ENCODE peak calls at places on chromosome 11, in four cellular contexts. C is HCT116, A is fibroblast of lung, O is adrenal gland. H is an unnamed sample.
A peak's percentile ranks its signal among the peaks of the same experiment; 100 is the strongest.

GRCh38 chr11:83645561-83645960 is 359.4 kb upstream of the CCDC90B start:
- DNase-seq in C (no peak), O (no peak), A (no peak), H (no peak)

GRCh38 chr11:92969634-92970347 is at the start of gene MTNR1B:
- DNase-seq in C (no peak), A (no peak), O (no peak), H (no peak)

GRCh38 chr11:68506908-68507307 is 46.4 kb downstream of the PPP6R3 start:
- DNase-seq in A (no peak), C (no peak), O (no peak), H (no peak)

GRCh38 chr11:47216141-47216798 is 1.5 kb downstream of the DDB2 start:
- DNase-seq in C (peak; percentile 45), O (peak; percentile 79), A (peak; percentile 92), H (peak; percentile 78)

GRCh38 chr11:122863704-122864326 is 18.7 kb upstream of the JHY start:
- DNase-seq in A (peak; percentile 23), C (peak; percentile 37), O (peak; percentile 69), H (no peak)

GRCh38 chr11:119315139-119316016 is 1.6 kb downstream of the MCAM start:
- DNase-seq in A (peak; percentile 18), C (no peak), O (peak; percentile 42), H (peak; percentile 46)

GRCh38 chr11:91869751-91870150 is 354.9 kb upstream of the FAT3 start:
- DNase-seq in C (no peak), A (no peak), O (no peak), H (no peak)

GRCh38 chr11:29634248-29634647 is 382.6 kb downstream of the KCNA4 start:
- DNase-seq in O (no peak), A (no peak), C (no peak), H (no peak)

GRCh38 chr11:19951558-19952083 is 208.7 kb downstream of the DBX1 start:
- DNase-seq in C (peak; percentile 32), A (peak; percentile 54), O (no peak), H (peak; percentile 56)

GRCh38 chr11:67409261-67409666 is 5.4 kb downstream of the TBC1D10C start:
- DNase-seq in C (no peak), O (no peak), A (no peak), H (no peak)

GRCh38 chr11:71489311-71490043 is 36.5 kb downstream of the NADSYN1 start:
- DNase-seq in C (no peak), A (peak; percentile 31), O (peak; percentile 28), H (peak; percentile 45)

GRCh38 chr11:94815705-94816344 is 47.7 kb downstream of the AMOTL1 start:
- DNase-seq in A (no peak), O (no peak), C (peak; percentile 58), H (no peak)

GRCh38 chr11:63851354-63851753 is 12.4 kb downstream of the MARK2 start:
- DNase-seq in A (no peak), O (no peak), C (no peak), H (no peak)

GRCh38 chr11:19868281-19868821 is 155.7 kb downstream of the NAV2 start:
- DNase-seq in A (peak; percentile 91), C (no peak), O (no peak), H (peak; percentile 53)

GRCh38 chr11:74680035-74680671 is 51.1 kb downstream of the CHRDL2 start:
- DNase-seq in O (peak; percentile 7), C (no peak), A (no peak), H (no peak)

GRCh38 chr11:10666976-10667892 is 26.3 kb downstream of the IRAG1 start:
- DNase-seq in O (no peak), C (no peak), A (peak; percentile 49), H (peak; percentile 13)

GRCh38 chr11:102367364-102367763 is 20.4 kb downstream of the BIRC2 start:
- DNase-seq in O (no peak), A (peak; percentile 7), C (no peak), H (no peak)

GRCh38 chr11:2300936-2301630 is 635 bp downstream of the C11orf21 start:
- DNase-seq in A (no peak), O (no peak), C (no peak), H (no peak)

GRCh38 chr11:105906517-105906916 is 115.5 kb downstream of the MSANTD4 start:
- DNase-seq in O (no peak), C (no peak), A (no peak), H (no peak)

GRCh38 chr11:7896026-7896785 is 34.9 kb downstream of the OR10A6 start:
- DNase-seq in O (no peak), C (no peak), A (no peak), H (no peak)

GRCh38 chr11:107592813-107593212 is 1.9 kb downstream of the ELMOD1 start:
- DNase-seq in O (no peak), C (no peak), A (no peak), H (no peak)

GRCh38 chr11:10489444-10489785 is 34.4 kb downstream of the AMPD3 start:
- DNase-seq in C (no peak), A (no peak), O (peak; percentile 33), H (no peak)

GRCh38 chr11:4645974-4646373 is 2.2 kb downstream of the OR51E1 start:
- DNase-seq in O (no peak), A (no peak), C (no peak), H (no peak)

GRCh38 chr11:129728571-129728970 is 87.1 kb upstream of the TMEM45B start:
- DNase-seq in A (no peak), O (no peak), C (no peak), H (no peak)

GRCh38 chr11:7513210-7514098 is at the start of gene PPFIBP2:
- DNase-seq in A (peak; percentile 45), O (peak; percentile 85), C (peak; percentile 40), H (peak; percentile 23)

GRCh38 chr11:11979487-11980117 is 28.8 kb downstream of the DKK3 start:
- DNase-seq in A (peak; percentile 82), O (no peak), C (no peak), H (no peak)

GRCh38 chr11:67264886-67265632 is 1.2 kb upstream of the GRK2 start:
- DNase-seq in C (no peak), A (no peak), O (no peak), H (no peak)

DNA sequence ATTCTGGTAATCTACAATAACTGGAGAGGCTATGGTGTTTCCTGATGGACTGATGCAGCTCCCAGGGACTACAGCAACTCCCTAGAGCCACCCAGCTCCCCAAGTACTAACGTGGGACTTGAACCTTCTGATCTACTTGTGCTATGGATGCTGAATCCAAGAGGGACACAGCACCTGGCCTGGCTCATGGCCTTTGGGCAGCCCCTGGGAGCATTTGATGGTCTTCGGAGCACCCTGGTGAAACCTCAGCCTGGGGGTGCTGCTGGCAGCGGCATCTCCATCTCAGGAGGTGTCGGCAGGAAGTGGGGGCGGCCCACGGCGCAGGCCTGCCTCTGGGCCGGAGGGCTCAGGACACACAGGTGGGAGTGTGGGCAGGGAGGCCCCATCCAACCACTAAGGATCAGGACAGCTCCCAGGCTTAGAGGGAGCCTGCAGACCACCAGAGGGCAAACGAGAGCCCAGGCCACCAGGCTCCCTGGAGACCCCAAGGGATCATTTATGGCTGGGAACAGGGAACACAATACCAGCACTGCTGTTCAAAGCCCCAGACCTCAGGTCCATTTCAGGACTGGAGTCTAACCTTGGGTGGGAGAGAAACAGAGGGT is 8.7 kb downstream of the EHD1 start:
- DNase-seq in O (no peak), A (no peak), C (no peak), H (no peak)
- H3K27ac ChIP-seq in O (no peak overlapping the region), A (peak overlapping the region; percentile 82), C (no peak overlapping the region), H (no peak overlapping the region)

GRCh38 chr11:121463689-121464335 is 11.0 kb upstream of the SORL1-AS1 start:
- DNase-seq in O (no peak), C (no peak), A (no peak), H (no peak)
- H3K4me1 ChIP-seq in O (peaks cover 35% of the 10 kb centered on the region), C (peaks cover 59% of the 10 kb centered on the region), A (peaks cover 19% of the 10 kb centered on the region), H (peaks cover 41% of the 10 kb centered on the region)

DNA sequence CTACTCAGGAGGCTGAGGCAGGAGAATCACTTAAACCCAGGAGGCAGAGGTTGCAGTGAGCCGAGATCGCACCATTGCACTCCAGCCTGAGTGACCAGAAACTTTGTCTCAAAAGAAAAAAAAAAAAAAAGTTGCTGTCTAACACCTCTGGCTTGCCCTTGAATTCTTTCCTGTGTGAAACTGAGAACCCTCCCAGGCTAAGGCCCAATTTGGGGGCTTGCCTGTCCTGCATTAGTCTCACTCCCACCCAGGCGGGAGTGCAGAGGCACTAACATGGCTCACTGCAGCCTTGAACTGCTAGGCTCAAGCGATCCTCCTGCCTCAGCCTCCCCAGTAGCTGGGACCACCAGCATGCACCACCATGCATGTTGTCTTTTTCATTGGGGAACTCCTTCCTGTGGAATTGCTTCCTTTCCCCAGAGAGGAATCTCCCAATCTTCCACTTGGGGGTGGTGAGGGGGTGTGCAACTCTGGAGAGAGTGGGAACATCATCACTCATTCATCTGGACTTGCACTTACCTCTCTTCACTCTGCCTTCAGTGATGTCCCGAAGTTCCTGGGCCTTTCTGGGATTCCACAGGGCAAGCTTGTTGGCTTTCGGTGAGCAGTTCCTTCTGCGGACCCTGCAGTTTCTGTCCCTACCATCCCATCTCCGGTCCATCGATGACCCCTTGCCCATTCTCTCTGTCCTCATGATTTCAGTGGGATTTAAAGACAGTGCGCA is 62.1 kb upstream of the CREB3L1 start:
- DNase-seq in C (no peak), A (no peak), O (no peak), H (no peak)
- H3K27ac ChIP-seq in C (no peak overlapping the region), A (no peak overlapping the region), O (no peak overlapping the region), H (no peak overlapping the region)

GRCh38 chr11:44855138-44855849 is 95.4 kb downstream of the TP53I11 start:
- DNase-seq in C (no peak), A (no peak), O (no peak), H (no peak)

GRCh38 chr11:44852159-44852707 is 98.5 kb downstream of the TP53I11 start:
- DNase-seq in A (no peak), O (no peak), C (no peak), H (no peak)

GRCh38 chr11:44852952-44853351 is 97.7 kb downstream of the TP53I11 start:
- DNase-seq in A (no peak), O (no peak), C (no peak), H (no peak)

GRCh38 chr11:44854146-44854545 is 96.5 kb downstream of the TP53I11 start:
- DNase-seq in C (no peak), A (no peak), O (no peak), H (no peak)

DNA sequence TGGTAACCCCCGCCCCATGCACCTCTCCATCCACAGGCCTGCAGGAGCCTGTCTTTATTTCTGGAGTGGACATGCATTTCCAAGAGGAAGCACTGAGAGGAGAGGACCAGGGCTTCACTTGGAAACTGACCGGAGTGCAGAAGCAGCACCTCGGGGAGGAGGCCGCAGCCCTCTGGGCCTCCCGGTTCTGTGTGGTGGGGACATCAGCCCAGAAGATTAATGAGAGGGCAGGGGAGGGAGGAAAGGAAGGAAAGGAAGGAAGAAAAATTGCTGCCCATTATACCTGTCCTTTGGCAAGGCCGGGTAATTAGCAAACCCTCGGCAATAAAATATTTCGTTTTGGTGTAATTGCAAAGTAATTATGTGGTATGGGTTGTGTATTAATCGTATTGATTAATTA is 97.0 kb downstream of the TP53I11 start:
- DNase-seq in A (no peak), O (no peak), C (no peak), H (no peak)
- H3K4me1 ChIP-seq in A (peaks cover 7% of the 10 kb centered on the region), O (peaks cover 21% of the 10 kb centered on the region), C (no peaks in the 10 kb centered on the region), H (peaks cover 6% of the 10 kb centered on the region)

GRCh38 chr11:22276535-22276934 is 61.6 kb upstream of the SLC17A6 start:
- DNase-seq in A (no peak), C (no peak), O (no peak), H (no peak)
- H3K27ac ChIP-seq in A (no peak overlapping the region), C (no peak overlapping the region), O (no peak overlapping the region), H (no peak overlapping the region)

GRCh38 chr11:114244995-114245394 is 51.2 kb upstream of the NNMT start:
- DNase-seq in C (no peak), O (no peak), A (no peak), H (no peak)
- H3K4me1 ChIP-seq in C (no peaks in the 10 kb centered on the region), O (no peaks in the 10 kb centered on the region), A (no peaks in the 10 kb centered on the region), H (no peaks in the 10 kb centered on the region)